ENCODE peak calls at places on chromosomes 3 and 15, in four cellular contexts. I is AG08395, S is Right ventricle myocardium inferior, R is mucosa of descending colon. W is an unnamed sample.

GRCh38 chr15:62453979-62454378 is 288.9 kb upstream of the C2CD4B start:
- DNase-seq in R (no peak), S (no peak), I (peak), W (no peak)

GRCh38 chr15:71114887-71115566 is at the start of gene THSD4:
- DNase-seq in I (peak), R (peak), S (peak), W (peak)

GRCh38 chr15:43268111-43269105 is 1.7 kb upstream of the TGM5 start:
- DNase-seq in S (no peak), R (no peak), I (peak), W (no peak)

GRCh38 chr3:176633511-176633910 is 563.8 kb downstream of the TBL1XR1 start:
- DNase-seq in I (no peak), R (no peak), S (no peak), W (no peak)

GRCh38 chr3:18382760-18383369 is 42.3 kb downstream of the SATB1 start:
- DNase-seq in I (no peak), R (no peak), S (no peak), W (no peak)

GRCh38 chr3:183437060-183437459 is 8.6 kb upstream of the MCF2L2 start:
- DNase-seq in I (no peak), R (no peak), S (no peak), W (no peak)

GRCh38 chr3:171407746-171408145 is 52.5 kb downstream of the TNIK start:
- DNase-seq in I (peak), S (no peak), R (no peak), W (no peak)

GRCh38 chr3:5023777-5024346 is 44.6 kb downstream of the BHLHE40 start:
- DNase-seq in R (no peak), I (no peak), S (no peak), W (no peak)

GRCh38 chr15:66873856-66874255 is 171.8 kb downstream of the SMAD6 start:
- DNase-seq in I (no peak), S (no peak), R (no peak), W (no peak)

GRCh38 chr3:172042136-172042535 is 2.8 kb downstream of the FNDC3B start:
- DNase-seq in I (peak), S (no peak), R (no peak), W (no peak)

W was measured in thyroid gland.